ENCODE peak calls at places on chromosomes 13 and 19, in seven cellular contexts. Q is AG09319; Z is Daoy; M is nucleus accumbens; L is activated naive CD8-positive, alpha-beta T cell treated with anti-CD3 and anti-CD28 coated beads for 36 hours; N is BE2C; D is amygdala. Y is an unnamed sample.

GRCh38 chr13:69234171-69234570 is 873.5 kb upstream of the ATXN8OS start:
- DNase-seq in Q (no peak), Z (no peak), M (no peak), L (no peak), N (no peak), D (no peak), Y (no peak)

GRCh38 chr19:43560687-43561086 is 14.6 kb downstream of the XRCC1 start:
- DNase-seq in Q (no peak), Z (peak; percentile 63), M (no peak), L (peak; percentile 24), N (no peak), D (no peak), Y (no peak)

GRCh38 chr13:113553541-113554332 is 30.8 kb upstream of the TFDP1 start:
- DNase-seq in Q (no peak), Z (no peak), M (no peak), L (no peak), N (no peak), D (no peak), Y (no peak)

GRCh38 chr19:12872941-12873890 is 8.0 kb downstream of the DNASE2 start:
- DNase-seq in Q (no peak), Z (no peak), M (no peak), L (peak; percentile 66), N (peak; percentile 81), D (no peak), Y (peak; percentile 83)

GRCh38 chr13:114019367-114019766 is 45.5 kb upstream of the C13orf46 start:
- DNase-seq in Q (no peak), Z (peak; percentile 29), M (no peak), L (peak; percentile 49), N (peak; percentile 63), D (no peak), Y (peak; percentile 79)

GRCh38 chr13:37640499-37640898 is 41.9 kb upstream of the POSTN start:
- DNase-seq in Q (peak; percentile 46), Z (no peak), M (no peak), L (no peak), N (no peak), D (no peak), Y (no peak)

GRCh38 chr13:64314286-64314685 is 2898.6 kb upstream of the PCDH20 start:
- DNase-seq in Q (no peak), Z (no peak), M (no peak), L (no peak), N (no peak), D (no peak), Y (no peak)

GRCh38 chr13:108276060-108276459 is 6.5 kb downstream of the TNFSF13B start:
- DNase-seq in Q (no peak), Z (no peak), M (no peak), L (no peak), N (no peak), D (no peak), Y (no peak)

GRCh38 chr19:41893899-41894298 is 10.9 kb downstream of the ARHGEF1 start:
- DNase-seq in Q (no peak), Z (no peak), M (no peak), L (no peak), N (no peak), D (no peak), Y (no peak)

GRCh38 chr13:40064154-40064713 is 408.8 kb downstream of the COG6 start:
- DNase-seq in Q (no peak), Z (peak; percentile 47), M (no peak), L (no peak), N (no peak), D (no peak), Y (no peak)

Y was measured in SK-N-SH.